ENCODE peak calls at places on chromosomes 3 and 15, in four cellular contexts. K is K562, S is HepG2, H is GM12878. Q is an unnamed sample.

GRCh38 chr3:187274977-187275338 is 16.6 kb downstream of the MASP1 start:
- DNase-seq in K (no peak), S (no peak), H (no peak), Q (no peak)

GRCh38 chr3:194487289-194488006 is 646 bp upstream of the ATP13A3 start:
- DNase-seq in K (peak; percentile 54), S (no peak), H (no peak), Q (peak; percentile 66)

GRCh38 chr15:93829115-93829849 is 402.1 kb upstream of the MCTP2 start:
- DNase-seq in K (no peak), S (no peak), H (no peak), Q (peak; percentile 36)

GRCh38 chr3:155190686-155191085 is 102.8 kb downstream of the STRIT1 start:
- DNase-seq in K (no peak), S (no peak), H (no peak), Q (no peak)

GRCh38 chr3:15368561-15369135 is 36.3 kb upstream of the SH3BP5 start:
- DNase-seq in K (no peak), S (no peak), H (no peak), Q (no peak)

GRCh38 chr3:194274424-194275085 is 76.6 kb downstream of the CPN2 start:
- DNase-seq in K (no peak), S (no peak), H (no peak), Q (no peak)

GRCh38 chr3:11724615-11725339 is 81.1 kb upstream of the VGLL4 start:
- DNase-seq in K (no peak), S (no peak), H (peak; percentile 30), Q (no peak)

GRCh38 chr15:68408526-68408925 is 23.4 kb downstream of the ITGA11 start:
- DNase-seq in K (no peak), S (no peak), H (no peak), Q (no peak)

GRCh38 chr3:12884104-12884742 is 42.9 kb upstream of the RPL32 start:
- DNase-seq in K (no peak), S (no peak), H (no peak), Q (no peak)

GRCh38 chr15:39172380-39173281 is 408.2 kb upstream of the THBS1 start:
- DNase-seq in K (no peak), S (peak; percentile 67), H (no peak), Q (no peak)

GRCh38 chr3:126921425-126921824 is 61.5 kb upstream of the PLXNA1 start:
- DNase-seq in K (no peak), S (peak; percentile 37), H (no peak), Q (no peak)

GRCh38 chr15:76058714-76059319 is 968 bp upstream of the TMEM266 start:
- DNase-seq in K (peak; percentile 19), S (peak; percentile 15), H (peak; percentile 19), Q (peak; percentile 50)

GRCh38 chr3:194069421-194070219 is 66.3 kb upstream of the HES1 start:
- DNase-seq in K (no peak), S (peak; percentile 74), H (no peak), Q (no peak)

GRCh38 chr15:63832620-63833245 is 1.0 kb downstream of the HERC1 start:
- DNase-seq in K (no peak), S (no peak), H (no peak), Q (peak; percentile 42)

GRCh38 chr3:170690133-170690981 is 104.5 kb upstream of the SLC7A14 start:
- DNase-seq in K (peak; percentile 83), S (peak; percentile 18), H (no peak), Q (peak; percentile 72)

GRCh38 chr3:129233538-129233937 is 15.9 kb upstream of the COPG1 start:
- DNase-seq in K (no peak), S (no peak), H (peak; percentile 91), Q (no peak)

GRCh38 chr3:69288161-69288895 is 97.6 kb downstream of the FRMD4B start:
- DNase-seq in K (no peak), S (no peak), H (no peak), Q (no peak)

GRCh38 chr15:82647835-82648256 is 683 bp upstream of the CPEB1 start:
- DNase-seq in K (peak; percentile 92), S (no peak), H (no peak), Q (peak; percentile 84)

GRCh38 chr15:50119063-50119700 is at the start of gene ATP8B4:
- DNase-seq in K (no peak), S (no peak), H (no peak), Q (no peak)

GRCh38 chr15:50113187-50113505 is 5.9 kb downstream of the ATP8B4 start:
- DNase-seq in K (no peak), S (no peak), H (no peak), Q (no peak)

GRCh38 chr15:50117628-50118027 is 1.4 kb downstream of the ATP8B4 start:
- DNase-seq in K (no peak), S (no peak), H (no peak), Q (no peak)

GRCh38 chr15:50114381-50114780 is 4.7 kb downstream of the ATP8B4 start:
- DNase-seq in K (no peak), S (no peak), H (no peak), Q (no peak)

DNA sequence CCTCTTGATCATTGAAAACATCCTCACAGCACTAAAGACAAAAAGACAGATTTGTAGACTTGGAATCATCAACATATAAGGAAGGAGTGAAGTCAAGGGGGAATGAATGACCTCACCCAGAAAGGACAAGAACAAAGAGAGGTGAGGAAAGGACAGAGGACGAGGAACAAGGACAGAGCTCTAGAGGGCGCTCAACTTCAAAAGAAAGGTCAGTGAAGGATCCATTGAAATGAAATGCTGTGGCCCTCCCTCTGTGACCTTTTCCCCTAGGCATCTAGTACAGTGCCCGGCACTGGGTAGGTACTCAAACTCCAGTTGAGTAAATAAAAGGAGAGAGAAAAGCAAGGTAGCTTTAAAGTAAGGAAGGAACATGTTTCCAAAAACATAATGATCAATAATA is 2.6 kb downstream of the ATP8B4 start:
- DNase-seq in K (peak; percentile 39), S (peak; percentile 78), H (no peak), Q (no peak)
- TF ChIP-seq NFIC in K (no peak), S (no peak), H (no peak), Q (no peak)

GRCh38 chr15:84570164-84570692 is 30.6 kb upstream of the ZSCAN2 start:
- DNase-seq in K (peak; percentile 65), S (no peak), H (no peak), Q (peak; percentile 70)
- TF ChIP-seq NFIC in K (no peak), S (no peak), H (no peak), Q (no peak)

DNA sequence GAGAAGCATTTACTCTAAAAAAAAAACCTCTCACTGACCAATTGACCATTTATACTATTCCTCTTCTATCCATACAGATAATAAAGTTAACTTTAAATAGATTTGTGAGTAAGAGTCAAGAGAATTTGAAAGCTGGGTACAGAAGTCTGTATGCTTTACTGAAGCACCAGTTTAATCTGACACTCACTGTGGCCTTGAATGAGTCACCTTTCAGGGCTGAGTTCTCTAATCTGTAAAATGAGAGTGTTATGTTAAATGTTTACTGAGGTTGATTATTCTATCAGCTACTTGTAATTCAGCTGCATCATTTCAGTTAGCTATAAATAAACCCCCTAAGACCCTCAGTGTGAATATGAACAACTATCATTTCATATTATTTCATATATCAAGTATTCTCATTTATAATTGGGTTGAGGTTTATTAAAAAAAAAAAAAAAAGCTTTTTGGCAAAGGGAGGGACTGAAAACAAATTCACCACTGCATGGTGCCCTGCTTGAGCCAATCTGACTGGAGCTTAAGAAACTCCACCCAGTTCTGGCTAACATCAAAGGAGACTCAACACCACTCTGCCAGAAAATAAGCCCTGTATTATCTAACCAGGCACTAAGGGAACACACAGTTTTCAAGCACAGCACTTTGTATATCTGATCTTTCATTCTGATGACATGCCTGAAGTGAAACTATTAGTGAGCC is 2.8 kb downstream of the MAP4 start:
- DNase-seq in K (peak; percentile 40), S (peak; percentile 82), H (no peak), Q (no peak)
- TF ChIP-seq NFIC in K (no peak), S (no peak), H (no peak), Q (peak; percentile 30)

DNA sequence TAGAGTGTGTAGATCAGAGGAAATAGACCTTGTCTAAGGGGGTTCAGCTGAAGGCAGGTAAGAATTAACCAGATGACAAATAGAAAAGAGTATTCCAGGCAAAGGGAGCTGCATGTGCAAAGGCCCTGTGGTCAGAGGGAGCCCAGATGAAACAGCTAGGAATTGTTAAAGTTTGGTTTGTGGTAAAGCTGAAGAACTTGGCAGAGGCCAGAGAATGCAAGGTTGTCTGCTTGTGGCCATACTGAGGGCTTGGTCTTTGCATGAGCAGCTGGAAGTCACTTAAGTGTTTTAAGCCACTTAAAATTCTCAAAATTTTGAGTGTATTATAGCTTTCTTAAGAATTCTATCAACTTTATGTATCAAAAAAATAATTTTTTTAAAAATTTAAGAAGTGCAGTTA is 116.5 kb downstream of the NEK10 start:
- DNase-seq in K (no peak), S (no peak), H (no peak), Q (no peak)
- TF ChIP-seq NFIC in K (no peak), S (no peak), H (no peak), Q (no peak)

GRCh38 chr15:74788716-74789151 is 6.9 kb downstream of the CSK start:
- DNase-seq in K (no peak), S (no peak), H (peak; percentile 92), Q (no peak)

GRCh38 chr15:74786659-74787165 is 4.8 kb downstream of the CSK start:
- DNase-seq in K (no peak), S (no peak), H (no peak), Q (no peak)

GRCh38 chr15:74788042-74788715 is 6.3 kb downstream of the CSK start:
- DNase-seq in K (no peak), S (no peak), H (no peak), Q (no peak)

GRCh38 chr15:74789171-74789627 is 7.3 kb downstream of the CSK start:
- DNase-seq in K (no peak), S (no peak), H (no peak), Q (no peak)

DNA sequence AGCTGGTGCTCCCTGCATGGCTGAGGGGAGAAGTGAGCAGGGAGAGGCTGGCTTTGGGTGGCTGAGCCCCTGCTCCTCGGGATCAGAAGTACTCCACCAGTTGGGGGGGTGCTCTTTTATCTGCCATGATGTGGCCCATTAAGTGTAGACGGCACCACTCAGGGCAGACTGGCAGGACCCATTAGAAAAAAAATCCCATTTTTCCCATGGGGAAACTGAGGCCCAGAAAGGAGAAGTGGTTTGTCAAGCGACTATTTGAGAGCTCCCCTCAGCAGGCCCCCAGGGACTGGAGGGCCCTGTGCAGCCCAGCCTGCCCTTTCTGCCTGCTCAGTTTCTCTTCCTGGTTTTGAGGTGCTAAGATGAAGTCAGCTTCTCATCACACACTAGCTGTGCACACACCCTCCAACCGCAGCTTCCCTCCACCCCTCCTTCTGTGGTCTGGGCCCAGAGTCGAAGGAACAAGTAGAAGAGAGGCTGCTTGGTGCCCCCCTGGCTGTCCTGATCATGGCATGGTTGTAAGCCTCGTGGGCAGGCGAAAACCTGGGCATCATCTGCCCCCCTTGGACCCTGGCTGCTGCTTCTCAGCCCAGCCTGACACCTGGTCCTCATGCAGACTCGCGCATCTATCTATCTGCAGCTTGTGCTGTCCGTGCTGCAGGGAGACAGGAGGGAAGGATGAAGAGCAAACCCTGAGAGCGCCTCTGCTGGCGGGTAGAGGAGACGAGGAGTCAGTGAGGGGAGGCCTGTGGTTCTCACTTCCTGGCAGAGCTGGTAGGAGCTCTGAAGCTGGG is 5.6 kb downstream of the CSK start:
- DNase-seq in K (peak; percentile 43), S (no peak), H (peak; percentile 97), Q (peak; percentile 69)
- TF ChIP-seq NFIC in K (no peak), S (no peak), H (no peak), Q (no peak)